ENCODE peak calls at places on chromosomes 1 and 21, in six cellular contexts. Z, B, E, Y, P and M are unnamed samples.

GRCh38 chr1:8412183-8412831 is 94.4 kb downstream of the SLC45A1 start:
- DNase-seq in E (peak), Z (no peak), B (no peak), P (no peak), Y (no peak), M (no peak)

GRCh38 chr1:180358649-180359048 is 128.6 kb downstream of the LHX4 start:
- DNase-seq in E (no peak), P (no peak), Z (no peak), B (no peak), Y (no peak), M (no peak)

GRCh38 chr21:31408306-31409088 is 64.4 kb upstream of the TIAM1 start:
- DNase-seq in Z (no peak), B (no peak), E (no peak), Y (no peak), P (no peak), M (no peak)

GRCh38 chr1:11339346-11340247 is 66.6 kb downstream of the UBIAD1 start:
- DNase-seq in Y (no peak), E (no peak), P (no peak), B (no peak), Z (no peak), M (no peak)

GRCh38 chr1:33683913-33684312 is 180.0 kb upstream of the HMGB4 start:
- DNase-seq in Y (no peak), E (no peak), Z (no peak), P (no peak), B (no peak), M (no peak)

GRCh38 chr1:221793439-221794078 is 51.7 kb upstream of the DUSP10 start:
- DNase-seq in P (no peak), E (no peak), B (no peak), Y (no peak), Z (no peak), M (no peak)

GRCh38 chr1:61395156-61395555 is 312.8 kb downstream of the NFIA start:
- DNase-seq in P (no peak), Y (no peak), E (no peak), B (no peak), Z (no peak), M (no peak)

GRCh38 chr1:47441450-47442106 is 3.7 kb downstream of the FOXD2 start:
- DNase-seq in E (no peak), Z (no peak), P (no peak), B (no peak), Y (no peak), M (no peak)

GRCh38 chr1:58430355-58431335 is 115.9 kb downstream of the OMA1 start:
- DNase-seq in E (no peak), Z (no peak), Y (no peak), B (no peak), P (peak), M (no peak)

GRCh38 chr1:23727362-23727811 is 15.9 kb upstream of the ELOA start:
- DNase-seq in E (peak), P (no peak), Z (no peak), Y (no peak), B (no peak), M (no peak)

GRCh38 chr1:1260843-1261560 is 12.7 kb downstream of the UBE2J2 start:
- DNase-seq in B (no peak), Y (no peak), E (no peak), Z (no peak), P (no peak), M (no peak)